ENCODE peak calls at places on chromosome 9, in seven cellular contexts. I, H, A, W, T, Y and K are unnamed samples. For H3K27me3, the result is how much of the 10 kb centered on the place peaks cover.

GRCh38 chr9:13758876-13759275 is 479.4 kb upstream of the MPDZ start:
- DNase-seq in I (no peak), H (no peak), A (no peak), W (no peak), T (no peak), Y (no peak), K (no peak)

GRCh38 chr9:115209601-115210306 is 91.8 kb upstream of the TNC start:
- DNase-seq in I (peak), H (peak), A (peak), W (no peak), T (no peak), Y (no peak), K (no peak)

GRCh38 chr9:109341561-109341960 is 20.7 kb upstream of the EPB41L4B start:
- DNase-seq in I (no peak), H (peak), A (no peak), W (no peak), T (no peak), Y (no peak), K (no peak)

GRCh38 chr9:107460153-107461023 is 29.2 kb downstream of the KLF4 start:
- DNase-seq in I (no peak), H (no peak), A (no peak), W (no peak), T (no peak), Y (no peak), K (no peak)

GRCh38 chr9:35664531-35665470 is at the start of gene ARHGEF39:
- DNase-seq in I (peak), H (peak), A (peak), W (peak), T (peak), Y (peak), K (peak)

GRCh38 chr9:134687556-134687955 is 46.0 kb downstream of the COL5A1 start:
- DNase-seq in I (no peak), H (no peak), A (no peak), W (no peak), T (no peak), Y (no peak), K (no peak)

GRCh38 chr9:107740088-107740980 is 250.8 kb upstream of the KLF4 start:
- DNase-seq in I (no peak), H (no peak), A (no peak), W (no peak), T (peak), Y (no peak), K (no peak)

GRCh38 chr9:38226491-38226951 is 157.5 kb upstream of the SHB start:
- DNase-seq in I (no peak), H (peak), A (peak), W (no peak), T (no peak), Y (no peak), K (no peak)

GRCh38 chr9:20512106-20512505 is 110.2 kb downstream of the MLLT3 start:
- DNase-seq in I (peak), H (peak), A (peak), W (peak), T (no peak), Y (no peak), K (peak)

GRCh38 chr9:109176386-109176785 is 9.3 kb upstream of the FRRS1L start:
- DNase-seq in I (no peak), H (no peak), A (no peak), W (no peak), T (no peak), Y (no peak), K (no peak)

GRCh38 chr9:74431467-74431866 is 65.7 kb upstream of the RORB start:
- DNase-seq in I (no peak), H (no peak), A (no peak), W (no peak), T (no peak), Y (no peak), K (no peak)

GRCh38 chr9:105883847-105884246 is 189.5 kb downstream of the TMEM38B start:
- DNase-seq in I (peak), H (no peak), A (no peak), W (no peak), T (no peak), Y (peak), K (no peak)

GRCh38 chr9:19149230-19149629 is 21.9 kb upstream of the PLIN2 start:
- DNase-seq in I (no peak), H (no peak), A (peak), W (no peak), T (no peak), Y (no peak), K (no peak)

GRCh38 chr9:125650271-125650737 is 56.7 kb downstream of the MAPKAP1 start:
- DNase-seq in I (peak), H (peak), A (peak), W (peak), T (no peak), Y (no peak), K (peak)

GRCh38 chr9:37030591-37030939 is 3.5 kb downstream of the PAX5 start:
- DNase-seq in I (no peak), H (no peak), A (no peak), W (no peak), T (no peak), Y (no peak), K (no peak)

GRCh38 chr9:89721971-89722530 is 117.2 kb downstream of the GADD45G start:
- DNase-seq in I (no peak), H (no peak), A (no peak), W (no peak), T (no peak), Y (no peak), K (no peak)

GRCh38 chr9:91421022-91421765 is 2.4 kb downstream of the NFIL3 start:
- DNase-seq in I (no peak), H (no peak), A (peak), W (peak), T (peak), Y (peak), K (peak)

GRCh38 chr9:22446589-22446949 is at the start of gene DMRTA1:
- DNase-seq in I (peak), H (peak), A (peak), W (peak), T (peak), Y (peak), K (peak)

GRCh38 chr9:133393399-133393798 is 17.2 kb downstream of the STKLD1 start:
- DNase-seq in I (no peak), H (no peak), A (no peak), W (no peak), T (no peak), Y (no peak), K (no peak)

GRCh38 chr9:134136117-134136996 is 475 bp downstream of the WDR5 start:
- DNase-seq in I (peak), H (no peak), A (peak), W (peak), T (peak), Y (peak), K (peak)

GRCh38 chr9:33044677-33045282 is 19.7 kb downstream of the DNAJA1 start:
- DNase-seq in I (peak), H (peak), A (no peak), W (no peak), T (peak), Y (no peak), K (peak)

GRCh38 chr9:4356306-4356705 is 56.4 kb upstream of the GLIS3 start:
- DNase-seq in I (no peak), H (no peak), A (no peak), W (no peak), T (no peak), Y (no peak), K (no peak)

GRCh38 chr9:130898552-130898852 is 1.9 kb upstream of the QRFP start:
- DNase-seq in I (no peak), H (no peak), A (no peak), W (no peak), T (peak), Y (no peak), K (no peak)

GRCh38 chr9:6842584-6842947 is 84.8 kb downstream of the KDM4C start:
- DNase-seq in I (peak), H (peak), A (peak), W (no peak), T (no peak), Y (no peak), K (peak)

GRCh38 chr9:99023831-99024230 is 80.1 kb downstream of the COL15A1 start:
- DNase-seq in I (no peak), H (no peak), A (peak), W (peak), T (no peak), Y (no peak), K (peak)

DNA sequence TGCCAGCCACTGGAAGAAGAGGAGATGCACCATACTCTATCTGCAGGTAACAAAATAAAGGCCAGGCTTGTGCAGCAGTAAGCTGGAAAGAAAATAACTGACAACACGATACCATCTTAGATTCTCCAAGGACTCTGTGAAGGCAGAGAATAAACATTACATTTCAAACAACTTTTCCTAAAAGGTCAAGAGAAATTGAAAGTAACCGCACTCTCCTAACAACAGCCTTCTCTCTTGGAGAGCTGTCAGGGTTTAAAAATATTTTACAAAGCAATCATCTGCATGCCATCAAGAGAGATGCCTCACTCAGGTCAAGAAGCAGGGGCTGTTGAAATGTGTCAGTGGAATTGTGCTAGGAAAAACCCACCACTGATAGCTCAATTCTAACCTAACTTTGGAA is 13.5 kb upstream of the TTLL11 start:
- DNase-seq in I (no peak), H (no peak), A (no peak), W (no peak), T (no peak), Y (no peak), K (no peak)
- H3K4me3 ChIP-seq in I (no peak), H (no peak), A (no peak), W (no peak), T (no peak), Y (no peak), K (no peak)

GRCh38 chr9:129481824-129482511 is 138.9 kb downstream of the C9orf50 start:
- DNase-seq in I (no peak), H (no peak), A (no peak), W (peak), T (no peak), Y (no peak), K (peak)

GRCh38 chr9:129480705-129481104 is 140.2 kb downstream of the C9orf50 start:
- DNase-seq in I (no peak), H (no peak), A (no peak), W (no peak), T (no peak), Y (no peak), K (no peak)

GRCh38 chr9:129481424-129481823 is 139.5 kb downstream of the C9orf50 start:
- DNase-seq in I (no peak), H (no peak), A (no peak), W (no peak), T (no peak), Y (no peak), K (no peak)

GRCh38 chr9:129479217-129480011 is 141.5 kb downstream of the C9orf50 start:
- DNase-seq in I (no peak), H (no peak), A (no peak), W (no peak), T (no peak), Y (no peak), K (no peak)

GRCh38 chr9:129480227-129480626 is 140.7 kb downstream of the C9orf50 start:
- DNase-seq in I (no peak), H (no peak), A (no peak), W (peak), T (no peak), Y (no peak), K (no peak)
- H3K9ac ChIP-seq in I (no peak), H (no peak), A (no peak), W (peak), T (no peak), Y (no peak), K (peak)

GRCh38 chr9:132237481-132237880 is 75.6 kb downstream of the NTNG2 start:
- DNase-seq in I (no peak), H (peak), A (no peak), W (no peak), T (no peak), Y (no peak), K (no peak)
- H3K27me3 ChIP-seq in I (under half), H (under half), A (half or more), W (half or more), T (under half), Y (half or more), K (half or more)

DNA sequence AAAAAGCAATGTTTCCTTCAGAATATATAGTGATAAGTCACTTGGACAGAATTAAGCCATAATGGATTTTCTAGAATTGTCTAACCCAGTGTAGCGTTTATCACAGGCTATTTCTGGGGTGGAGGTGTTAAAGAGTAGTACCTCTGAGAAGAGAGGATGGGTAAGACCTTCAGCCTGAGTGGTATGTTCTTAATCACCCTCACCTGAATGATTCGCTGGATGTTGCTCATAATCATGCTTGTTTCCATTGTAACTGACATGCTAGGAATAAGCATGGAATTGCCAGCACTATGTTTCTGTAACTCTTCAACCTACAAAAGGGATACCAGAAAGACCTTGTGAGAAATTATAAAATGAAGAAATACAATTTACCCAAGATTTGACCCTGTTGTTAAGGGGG is 33.3 kb downstream of the SLC31A2 start:
- DNase-seq in I (peak), H (no peak), A (no peak), W (no peak), T (no peak), Y (no peak), K (no peak)
- H3K4me3 ChIP-seq in I (no peak), H (no peak), A (no peak), W (no peak), T (no peak), Y (no peak), K (no peak)

GRCh38 chr9:123266655-123267421 is 1.5 kb downstream of the STRBP start:
- DNase-seq in I (no peak), H (no peak), A (no peak), W (no peak), T (no peak), Y (no peak), K (no peak)
- H3K9ac ChIP-seq in I (no peak), H (no peak), A (no peak), W (no peak), T (peak), Y (peak), K (no peak)

DNA sequence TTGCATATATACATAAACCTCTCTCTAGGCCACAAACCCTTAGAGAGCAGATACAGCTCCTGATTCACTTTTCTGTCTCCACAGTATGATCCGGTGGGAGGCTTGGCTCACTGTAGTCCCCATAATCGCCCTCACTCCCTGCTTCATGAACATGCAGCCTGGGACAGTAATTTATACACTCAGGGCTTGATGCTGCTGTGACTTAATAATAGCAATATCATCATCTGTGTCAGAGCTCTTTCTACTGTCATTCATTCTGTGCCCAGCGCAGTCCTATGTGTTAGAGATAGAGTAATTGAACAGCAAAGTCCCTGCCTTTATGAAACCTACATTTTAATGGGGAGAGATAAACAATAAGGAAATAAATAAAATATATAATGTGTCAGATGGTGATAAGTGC is 2.7 kb upstream of the HEMGN start:
- DNase-seq in I (no peak), H (no peak), A (no peak), W (no peak), T (no peak), Y (no peak), K (no peak)
- H3K27me3 ChIP-seq in I (under half), H (under half), A (half or more), W (half or more), T (under half), Y (under half), K (under half)

GRCh38 chr9:114098660-114099522 is at the start of gene KIF12:
- DNase-seq in I (no peak), H (peak), A (no peak), W (no peak), T (peak), Y (no peak), K (peak)
- H3K4me3 ChIP-seq in I (peak), H (peak), A (peak), W (peak), T (peak), Y (no peak), K (no peak)